ENCODE peak calls at places on chromosomes 1 and 21, in nine cellular contexts. One of them, this sample, is unnamed.

GRCh38 chr1:85048296-85049064 is at the start of gene MCOLN3:
- DNase-seq in lung: peak; percentile 37
- DNase-seq in upper lobe of right lung: peak; percentile 83
- DNase-seq in hepatocyte: peak; percentile 75
- DNase-seq in left lung: peak; percentile 66
- DNase-seq in transverse colon: peak; percentile 56
- DNase-seq in mammary epithelial cell: peak; percentile 53
- DNase-seq in Karpas-422: no peak
- DNase-seq in heart left ventricle: peak; percentile 30
- DNase-seq in this sample: peak; percentile 10

GRCh38 chr1:212012034-212012740 is 23.2 kb downstream of the INTS7 start:
- DNase-seq in Karpas-422: peak; percentile 89
- DNase-seq in heart left ventricle: peak; percentile 66
- DNase-seq in mammary epithelial cell: peak; percentile 61
- DNase-seq in hepatocyte: peak; percentile 69
- DNase-seq in lung: peak; percentile 69
- DNase-seq in left lung: peak; percentile 60
- DNase-seq in transverse colon: peak; percentile 70
- DNase-seq in upper lobe of right lung: peak; percentile 67
- DNase-seq in this sample: peak; percentile 40

GRCh38 chr1:26529655-26530539 is at the start of gene RPS6KA1:
- DNase-seq in mammary epithelial cell: peak; percentile 60
- DNase-seq in heart left ventricle: peak; percentile 68
- DNase-seq in upper lobe of right lung: peak; percentile 89
- DNase-seq in Karpas-422: peak; percentile 84
- DNase-seq in lung: peak; percentile 66
- DNase-seq in transverse colon: peak; percentile 80
- DNase-seq in left lung: peak; percentile 68
- DNase-seq in hepatocyte: peak; percentile 92
- DNase-seq in this sample: peak; percentile 46

GRCh38 chr21:36567216-36567917 is 87.4 kb upstream of the CLDN14 start:
- DNase-seq in Karpas-422: no peak
- DNase-seq in mammary epithelial cell: no peak
- DNase-seq in upper lobe of right lung: no peak
- DNase-seq in hepatocyte: no peak
- DNase-seq in left lung: no peak
- DNase-seq in transverse colon: no peak
- DNase-seq in lung: no peak
- DNase-seq in heart left ventricle: no peak
- DNase-seq in this sample: no peak

GRCh38 chr1:238484121-238484520 is 593.4 kb upstream of the ZP4 start:
- DNase-seq in transverse colon: no peak
- DNase-seq in hepatocyte: no peak
- DNase-seq in Karpas-422: no peak
- DNase-seq in heart left ventricle: no peak
- DNase-seq in upper lobe of right lung: no peak
- DNase-seq in mammary epithelial cell: peak; percentile 8
- DNase-seq in lung: no peak
- DNase-seq in left lung: no peak
- DNase-seq in this sample: no peak

GRCh38 chr1:184437306-184437705 is 50.5 kb downstream of the C1orf21 start:
- DNase-seq in heart left ventricle: no peak
- DNase-seq in upper lobe of right lung: no peak
- DNase-seq in hepatocyte: no peak
- DNase-seq in lung: no peak
- DNase-seq in transverse colon: peak; percentile 76
- DNase-seq in mammary epithelial cell: no peak
- DNase-seq in left lung: no peak
- DNase-seq in Karpas-422: no peak
- DNase-seq in this sample: no peak

GRCh38 chr1:241771117-241771516 is 76.9 kb upstream of the EXO1 start:
- DNase-seq in mammary epithelial cell: no peak
- DNase-seq in upper lobe of right lung: no peak
- DNase-seq in hepatocyte: no peak
- DNase-seq in heart left ventricle: no peak
- DNase-seq in lung: no peak
- DNase-seq in Karpas-422: no peak
- DNase-seq in left lung: no peak
- DNase-seq in transverse colon: no peak
- DNase-seq in this sample: no peak

GRCh38 chr1:66242646-66243547 is 291.1 kb upstream of the SGIP1 start:
- DNase-seq in lung: peak; percentile 80
- DNase-seq in hepatocyte: peak; percentile 93
- DNase-seq in left lung: peak; percentile 83
- DNase-seq in Karpas-422: peak; percentile 89
- DNase-seq in mammary epithelial cell: peak; percentile 77
- DNase-seq in heart left ventricle: peak; percentile 89
- DNase-seq in upper lobe of right lung: peak; percentile 88
- DNase-seq in transverse colon: peak; percentile 86
- DNase-seq in this sample: peak; percentile 71

GRCh38 chr1:200351826-200352549 is 57.8 kb downstream of the ZNF281 start:
- DNase-seq in upper lobe of right lung: no peak
- DNase-seq in left lung: no peak
- DNase-seq in mammary epithelial cell: peak; percentile 55
- DNase-seq in hepatocyte: peak; percentile 61
- DNase-seq in Karpas-422: peak; percentile 42
- DNase-seq in lung: no peak
- DNase-seq in transverse colon: no peak
- DNase-seq in heart left ventricle: no peak
- DNase-seq in this sample: no peak

GRCh38 chr1:26537951-26538352 is 8.4 kb downstream of the RPS6KA1 start:
- DNase-seq in Karpas-422: peak; percentile 77
- DNase-seq in transverse colon: peak; percentile 60
- DNase-seq in lung: peak; percentile 61
- DNase-seq in hepatocyte: peak; percentile 74
- DNase-seq in heart left ventricle: no peak
- DNase-seq in left lung: peak; percentile 65
- DNase-seq in mammary epithelial cell: peak; percentile 59
- DNase-seq in upper lobe of right lung: no peak
- DNase-seq in this sample: no peak

GRCh38 chr1:24725209-24725651 is 20.0 kb upstream of the CLIC4 start:
- DNase-seq in mammary epithelial cell: no peak
- DNase-seq in transverse colon: no peak
- DNase-seq in upper lobe of right lung: no peak
- DNase-seq in lung: no peak
- DNase-seq in hepatocyte: no peak
- DNase-seq in heart left ventricle: no peak
- DNase-seq in left lung: no peak
- DNase-seq in Karpas-422: no peak
- DNase-seq in this sample: no peak

GRCh38 chr21:43869486-43870325 is 4.7 kb downstream of the AGPAT3 start:
- DNase-seq in heart left ventricle: no peak
- DNase-seq in lung: no peak
- DNase-seq in left lung: no peak
- DNase-seq in mammary epithelial cell: no peak
- DNase-seq in upper lobe of right lung: no peak
- DNase-seq in transverse colon: no peak
- DNase-seq in hepatocyte: no peak
- DNase-seq in Karpas-422: no peak
- DNase-seq in this sample: no peak

GRCh38 chr1:118767971-118768370 is 220.2 kb downstream of the TBX15 start:
- DNase-seq in left lung: no peak
- DNase-seq in mammary epithelial cell: no peak
- DNase-seq in lung: no peak
- DNase-seq in upper lobe of right lung: no peak
- DNase-seq in hepatocyte: no peak
- DNase-seq in transverse colon: no peak
- DNase-seq in Karpas-422: no peak
- DNase-seq in heart left ventricle: no peak
- DNase-seq in this sample: no peak

GRCh38 chr1:153478692-153479618 is 18.5 kb upstream of the S100A7 start:
- DNase-seq in lung: no peak
- DNase-seq in upper lobe of right lung: no peak
- DNase-seq in mammary epithelial cell: no peak
- DNase-seq in left lung: no peak
- DNase-seq in heart left ventricle: no peak
- DNase-seq in hepatocyte: no peak
- DNase-seq in Karpas-422: peak; percentile 33
- DNase-seq in transverse colon: no peak
- DNase-seq in this sample: no peak

GRCh38 chr1:43317817-43318471 is 17.2 kb downstream of the TIE1 start:
- DNase-seq in Karpas-422: no peak
- DNase-seq in lung: no peak
- DNase-seq in mammary epithelial cell: no peak
- DNase-seq in hepatocyte: no peak
- DNase-seq in upper lobe of right lung: peak; percentile 56
- DNase-seq in transverse colon: no peak
- DNase-seq in left lung: peak; percentile 28
- DNase-seq in heart left ventricle: no peak
- DNase-seq in this sample: no peak

GRCh38 chr21:15706686-15707085 is 23.1 kb upstream of the USP25 start:
- DNase-seq in left lung: no peak
- DNase-seq in upper lobe of right lung: no peak
- DNase-seq in mammary epithelial cell: peak; percentile 93
- DNase-seq in Karpas-422: no peak
- DNase-seq in lung: peak; percentile 31
- DNase-seq in heart left ventricle: no peak
- DNase-seq in hepatocyte: peak; percentile 71
- DNase-seq in transverse colon: peak; percentile 23
- DNase-seq in this sample: no peak

GRCh38 chr1:234683856-234684632 is 74.1 kb upstream of the IRF2BP2 start:
- DNase-seq in mammary epithelial cell: peak; percentile 85
- DNase-seq in upper lobe of right lung: peak; percentile 74
- DNase-seq in transverse colon: peak; percentile 60
- DNase-seq in Karpas-422: no peak
- DNase-seq in heart left ventricle: peak; percentile 78
- DNase-seq in left lung: peak; percentile 74
- DNase-seq in lung: peak; percentile 82
- DNase-seq in hepatocyte: peak; percentile 75
- DNase-seq in this sample: no peak

GRCh38 chr1:225460737-225461532 is 33.1 kb upstream of the LBR start:
- DNase-seq in left lung: no peak
- DNase-seq in Karpas-422: no peak
- DNase-seq in upper lobe of right lung: no peak
- DNase-seq in transverse colon: no peak
- DNase-seq in heart left ventricle: no peak
- DNase-seq in lung: no peak
- DNase-seq in mammary epithelial cell: no peak
- DNase-seq in hepatocyte: no peak
- DNase-seq in this sample: no peak

GRCh38 chr1:53046930-53047329 is 15.1 kb upstream of the PODN start:
- DNase-seq in left lung: no peak
- DNase-seq in upper lobe of right lung: no peak
- DNase-seq in hepatocyte: no peak
- DNase-seq in transverse colon: no peak
- DNase-seq in heart left ventricle: peak; percentile 54
- DNase-seq in mammary epithelial cell: no peak
- DNase-seq in Karpas-422: no peak
- DNase-seq in lung: no peak
- DNase-seq in this sample: no peak

GRCh38 chr1:49841767-49842166 is 182.0 kb downstream of the AGBL4 start:
- DNase-seq in Karpas-422: no peak
- DNase-seq in transverse colon: no peak
- DNase-seq in lung: no peak
- DNase-seq in upper lobe of right lung: no peak
- DNase-seq in mammary epithelial cell: no peak
- DNase-seq in left lung: no peak
- DNase-seq in heart left ventricle: no peak
- DNase-seq in hepatocyte: no peak
- DNase-seq in this sample: no peak

GRCh38 chr1:49842596-49842995 is 181.2 kb downstream of the AGBL4 start:
- DNase-seq in left lung: no peak
- DNase-seq in heart left ventricle: no peak
- DNase-seq in transverse colon: no peak
- DNase-seq in upper lobe of right lung: no peak
- DNase-seq in hepatocyte: no peak
- DNase-seq in Karpas-422: no peak
- DNase-seq in mammary epithelial cell: no peak
- DNase-seq in lung: no peak
- DNase-seq in this sample: no peak
- H3K9me3 ChIP-seq in left lung: no peaks in the 10 kb centered on the region
- H3K9me3 ChIP-seq in heart left ventricle: no peaks in the 10 kb centered on the region
- H3K9me3 ChIP-seq in transverse colon: peaks cover 33% of the 10 kb centered on the region
- H3K9me3 ChIP-seq in upper lobe of right lung: peaks cover 21% of the 10 kb centered on the region
- H3K9me3 ChIP-seq in hepatocyte: no peaks in the 10 kb centered on the region
- H3K9me3 ChIP-seq in Karpas-422: peaks cover 19% of the 10 kb centered on the region
- H3K9me3 ChIP-seq in mammary epithelial cell: peaks cover 18% of the 10 kb centered on the region
- H3K9me3 ChIP-seq in lung: peaks cover 2% of the 10 kb centered on the region
- H3K9me3 ChIP-seq in this sample: no peaks in the 10 kb centered on the region

GRCh38 chr1:247043406-247043805 is 35.2 kb downstream of the ZNF670 start:
- DNase-seq in upper lobe of right lung: no peak
- DNase-seq in hepatocyte: no peak
- DNase-seq in heart left ventricle: no peak
- DNase-seq in transverse colon: no peak
- DNase-seq in Karpas-422: no peak
- DNase-seq in mammary epithelial cell: no peak
- DNase-seq in lung: no peak
- DNase-seq in left lung: no peak
- DNase-seq in this sample: no peak
- H3K9me3 ChIP-seq in upper lobe of right lung: peaks cover 11% of the 10 kb centered on the region
- H3K9me3 ChIP-seq in hepatocyte: peaks cover 39% of the 10 kb centered on the region
- H3K9me3 ChIP-seq in heart left ventricle: no peaks in the 10 kb centered on the region
- H3K9me3 ChIP-seq in transverse colon: peaks cover 59% of the 10 kb centered on the region
- H3K9me3 ChIP-seq in Karpas-422: peaks cover 58% of the 10 kb centered on the region
- H3K9me3 ChIP-seq in mammary epithelial cell: peaks cover 41% of the 10 kb centered on the region
- H3K9me3 ChIP-seq in lung: peaks cover 3% of the 10 kb centered on the region
- H3K9me3 ChIP-seq in left lung: no peaks in the 10 kb centered on the region
- H3K9me3 ChIP-seq in this sample: peaks cover 12% of the 10 kb centered on the region

DNA sequence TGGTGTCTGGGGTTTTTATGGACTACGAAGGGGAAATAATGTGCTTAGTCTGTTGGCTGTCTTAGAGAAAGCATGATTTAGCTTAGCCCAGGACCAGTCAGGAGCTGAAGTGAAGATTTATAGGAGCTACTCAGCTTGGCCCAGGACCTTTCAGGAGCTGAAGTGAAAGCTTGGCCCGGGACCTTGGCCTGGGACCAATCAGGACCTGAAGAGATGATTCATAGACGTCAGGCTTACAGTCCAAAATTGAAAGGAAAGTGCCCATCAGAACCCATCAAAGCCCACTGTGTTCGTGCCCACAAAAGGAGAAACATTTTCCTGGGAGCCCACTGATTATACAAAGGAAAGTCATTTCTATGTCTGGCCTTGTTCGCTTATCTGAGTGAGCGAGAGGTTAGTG is 35.6 kb downstream of the MSTO1 start:
- DNase-seq in Karpas-422: no peak
- DNase-seq in upper lobe of right lung: no peak
- DNase-seq in transverse colon: no peak
- DNase-seq in lung: no peak
- DNase-seq in heart left ventricle: peak; percentile 35
- DNase-seq in hepatocyte: no peak
- DNase-seq in left lung: no peak
- DNase-seq in mammary epithelial cell: peak; percentile 36
- DNase-seq in this sample: no peak
- H3K9me3 ChIP-seq in Karpas-422: peaks cover 12% of the 10 kb centered on the region
- H3K9me3 ChIP-seq in upper lobe of right lung: no peaks in the 10 kb centered on the region
- H3K9me3 ChIP-seq in transverse colon: peaks cover 6% of the 10 kb centered on the region
- H3K9me3 ChIP-seq in lung: no peaks in the 10 kb centered on the region
- H3K9me3 ChIP-seq in heart left ventricle: no peaks in the 10 kb centered on the region
- H3K9me3 ChIP-seq in hepatocyte: peaks cover 3% of the 10 kb centered on the region
- H3K9me3 ChIP-seq in left lung: no peaks in the 10 kb centered on the region
- H3K9me3 ChIP-seq in mammary epithelial cell: peaks cover 15% of the 10 kb centered on the region
- H3K9me3 ChIP-seq in this sample: no peaks in the 10 kb centered on the region

DNA sequence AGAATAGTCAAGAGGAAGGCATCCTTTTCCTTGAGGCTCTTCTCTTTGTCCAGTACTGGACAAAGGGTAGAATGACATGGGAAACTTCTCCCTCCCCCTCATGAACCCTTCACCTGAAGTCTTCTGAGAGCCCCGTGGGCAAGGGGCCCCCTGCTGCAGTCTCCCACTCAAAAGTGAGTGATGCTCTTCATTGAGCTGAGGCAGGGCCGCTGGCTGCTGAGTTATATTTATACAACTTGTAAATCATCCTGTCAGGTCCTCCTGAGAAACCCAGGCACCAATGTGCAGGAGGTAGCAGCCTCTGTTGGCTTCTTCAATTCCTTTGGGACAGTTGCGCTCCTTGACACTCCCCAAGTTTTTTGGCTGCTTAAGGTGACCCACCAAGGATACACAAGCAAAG is 150.2 kb downstream of the IGSF21 start:
- DNase-seq in upper lobe of right lung: no peak
- DNase-seq in left lung: no peak
- DNase-seq in heart left ventricle: no peak
- DNase-seq in mammary epithelial cell: no peak
- DNase-seq in hepatocyte: no peak
- DNase-seq in lung: no peak
- DNase-seq in transverse colon: no peak
- DNase-seq in Karpas-422: no peak
- DNase-seq in this sample: no peak
- H3K9me3 ChIP-seq in upper lobe of right lung: no peaks in the 10 kb centered on the region
- H3K9me3 ChIP-seq in left lung: no peaks in the 10 kb centered on the region
- H3K9me3 ChIP-seq in heart left ventricle: no peaks in the 10 kb centered on the region
- H3K9me3 ChIP-seq in mammary epithelial cell: peaks cover 5% of the 10 kb centered on the region
- H3K9me3 ChIP-seq in hepatocyte: no peaks in the 10 kb centered on the region
- H3K9me3 ChIP-seq in lung: no peaks in the 10 kb centered on the region
- H3K9me3 ChIP-seq in transverse colon: no peaks in the 10 kb centered on the region
- H3K9me3 ChIP-seq in Karpas-422: no peaks in the 10 kb centered on the region
- H3K9me3 ChIP-seq in this sample: no peaks in the 10 kb centered on the region

This sample was measured in T-helper 17 cell.